ENCODE peak calls at places on chromosomes 6 and 20, in six cellular contexts. D, W, L, P, S and N are unnamed samples.

GRCh38 chr6:131976545-131977061 is 25.4 kb upstream of the CCN2 start:
- ATAC-seq in P (no peak), S (peak), W (no peak), L (no peak), D (no peak), N (no peak)

GRCh38 chr20:60261323-60261722 is 303.1 kb downstream of the CDH26 start:
- ATAC-seq in S (no peak), W (no peak), L (no peak), P (no peak), D (no peak), N (no peak)

GRCh38 chr6:3310710-3311109 is 52.0 kb downstream of the PSMG4 start:
- ATAC-seq in W (no peak), P (no peak), S (no peak), L (no peak), D (no peak), N (no peak)

GRCh38 chr20:47380481-47380880 is 24.0 kb upstream of the ZMYND8 start:
- ATAC-seq in S (no peak), W (no peak), L (no peak), D (no peak), P (no peak), N (no peak)

GRCh38 chr6:23446394-23447001 is 679.5 kb upstream of the NRSN1 start:
- ATAC-seq in W (no peak), S (no peak), L (no peak), D (no peak), P (no peak), N (no peak)

GRCh38 chr20:56222201-56222600 is 26.3 kb upstream of the MC3R start:
- ATAC-seq in D (no peak), S (no peak), W (no peak), P (no peak), L (no peak), N (no peak)

GRCh38 chr6:44002071-44002590 is 125.1 kb downstream of the MRPL14 start:
- ATAC-seq in D (peak), P (peak), S (peak), W (no peak), L (peak), N (no peak)

GRCh38 chr6:56746767-56747504 is 104.2 kb upstream of the DST start:
- ATAC-seq in W (no peak), D (peak), S (no peak), P (no peak), L (no peak), N (no peak)

GRCh38 chr6:37110455-37111155 is 59.3 kb upstream of the PIM1 start:
- ATAC-seq in L (no peak), D (peak), P (no peak), W (peak), S (peak), N (no peak)

GRCh38 chr6:113089056-113089455 is 741.9 kb downstream of the RFPL4B start:
- ATAC-seq in S (peak), D (no peak), W (peak), P (no peak), L (no peak), N (no peak)

GRCh38 chr6:166958926-166959861 is 2.8 kb upstream of the RNASET2 start:
- ATAC-seq in P (no peak), W (no peak), L (no peak), S (peak), D (peak), N (no peak)

GRCh38 chr6:107154131-107154906 is 39.0 kb upstream of the BEND3 start:
- ATAC-seq in L (no peak), W (no peak), D (no peak), P (peak), S (no peak), N (no peak)

GRCh38 chr6:113893866-113894265 is 36.7 kb downstream of the MARCKS start:
- ATAC-seq in P (no peak), S (no peak), W (no peak), L (no peak), D (no peak), N (no peak)

GRCh38 chr6:27318973-27319372 is 6.9 kb upstream of the POM121L2 start:
- ATAC-seq in D (no peak), W (peak), L (no peak), S (no peak), P (no peak), N (no peak)

GRCh38 chr20:33005132-33005566 is 916 bp upstream of the SUN5 start:
- ATAC-seq in L (no peak), W (peak), S (no peak), D (no peak), P (no peak), N (no peak)

GRCh38 chr6:142885182-142885867 is 59.7 kb downstream of the HIVEP2 start:
- ATAC-seq in W (no peak), S (peak), P (peak), D (peak), L (peak), N (peak)
- TF ChIP-seq EP300 in W (no peak), S (no peak), P (peak), D (peak), L (peak), N (peak)

GRCh38 chr6:78530208-78530607 is 337.1 kb upstream of the IRAK1BP1 start:
- ATAC-seq in D (no peak), S (no peak), P (no peak), W (no peak), L (no peak), N (no peak)

GRCh38 chr6:78533426-78533825 is 333.9 kb upstream of the IRAK1BP1 start:
- ATAC-seq in L (no peak), S (no peak), W (no peak), D (no peak), P (no peak), N (no peak)

GRCh38 chr6:78528926-78529325 is 338.4 kb upstream of the IRAK1BP1 start:
- ATAC-seq in S (no peak), L (no peak), W (no peak), D (no peak), P (no peak), N (no peak)

GRCh38 chr6:78538002-78538401 is 329.3 kb upstream of the IRAK1BP1 start:
- ATAC-seq in L (peak), P (no peak), D (no peak), S (no peak), W (no peak), N (no peak)

GRCh38 chr6:78533876-78534275 is 333.5 kb upstream of the IRAK1BP1 start:
- ATAC-seq in L (no peak), S (no peak), D (no peak), P (no peak), W (no peak), N (no peak)
- TF ChIP-seq CTCF in L (no peak), S (no peak), D (no peak), P (no peak), W (no peak), N (no peak)

GRCh38 chr6:25223421-25224052 is 55.6 kb upstream of the CARMIL1 start:
- ATAC-seq in W (peak), P (peak), L (peak), S (peak), D (peak), N (no peak)
- H3K4me3 ChIP-seq in W (no peak), P (no peak), L (peak), S (no peak), D (no peak), N (no peak)

GRCh38 chr20:36447101-36447500 is 94.2 kb upstream of the MYL9 start:
- ATAC-seq in P (no peak), S (no peak), L (no peak), W (no peak), D (no peak), N (no peak)
- TF ChIP-seq EP300 in P (no peak), S (no peak), L (no peak), W (no peak), D (no peak), N (no peak)